ENCODE peak calls at places on chromosomes 6 and 20, in six cellular contexts. One of them, this sample, is unnamed.

GRCh38 chr20:46708172-46708860 is 1.1 kb upstream of the SLC2A10 start:
- DNase-seq in H1: no peak
- DNase-seq in GM12891: no peak
- DNase-seq in HepG2: peak; percentile 82
- DNase-seq in K562: no peak
- DNase-seq in GM12878: no peak
- DNase-seq in this sample: no peak

GRCh38 chr6:41921712-41921998 is 356 bp downstream of the BYSL start:
- DNase-seq in H1: no peak
- DNase-seq in K562: no peak
- DNase-seq in GM12878: no peak
- DNase-seq in GM12891: no peak
- DNase-seq in HepG2: no peak
- DNase-seq in this sample: no peak

GRCh38 chr20:63004607-63005211 is 2.1 kb downstream of the BHLHE23 start:
- DNase-seq in H1: no peak
- DNase-seq in K562: no peak
- DNase-seq in GM12878: no peak
- DNase-seq in HepG2: no peak
- DNase-seq in GM12891: no peak
- DNase-seq in this sample: no peak

GRCh38 chr6:47722178-47722577 is 23.8 kb downstream of the ADGRF4 start:
- DNase-seq in HepG2: no peak
- DNase-seq in H1: no peak
- DNase-seq in GM12891: no peak
- DNase-seq in K562: no peak
- DNase-seq in GM12878: peak; percentile 55
- DNase-seq in this sample: no peak

GRCh38 chr20:17634666-17635319 is 47.2 kb downstream of the RRBP1 start:
- DNase-seq in H1: no peak
- DNase-seq in GM12878: no peak
- DNase-seq in GM12891: no peak
- DNase-seq in HepG2: no peak
- DNase-seq in K562: no peak
- DNase-seq in this sample: no peak

GRCh38 chr20:60516442-60516841 is 558.2 kb downstream of the CDH26 start:
- DNase-seq in GM12891: no peak
- DNase-seq in HepG2: no peak
- DNase-seq in H1: no peak
- DNase-seq in K562: no peak
- DNase-seq in GM12878: no peak
- DNase-seq in this sample: no peak

GRCh38 chr6:138287144-138287955 is 69.1 kb upstream of the PBOV1 start:
- DNase-seq in HepG2: peak; percentile 58
- DNase-seq in K562: peak; percentile 60
- DNase-seq in GM12878: no peak
- DNase-seq in GM12891: peak; percentile 41
- DNase-seq in H1: no peak
- DNase-seq in this sample: no peak

GRCh38 chr20:44780226-44780625 is 30.1 kb downstream of the RIMS4 start:
- DNase-seq in GM12878: no peak
- DNase-seq in K562: peak; percentile 57
- DNase-seq in GM12891: no peak
- DNase-seq in H1: no peak
- DNase-seq in HepG2: peak; percentile 55
- DNase-seq in this sample: no peak

GRCh38 chr6:148700713-148701392 is 46.0 kb upstream of the UST start:
- DNase-seq in K562: no peak
- DNase-seq in GM12878: no peak
- DNase-seq in GM12891: no peak
- DNase-seq in HepG2: no peak
- DNase-seq in H1: no peak
- DNase-seq in this sample: peak; percentile 26

GRCh38 chr6:53679446-53679933 is 13.9 kb upstream of the KLHL31 start:
- DNase-seq in GM12891: no peak
- DNase-seq in K562: peak; percentile 27
- DNase-seq in HepG2: peak; percentile 62
- DNase-seq in GM12878: no peak
- DNase-seq in H1: no peak
- DNase-seq in this sample: no peak

GRCh38 chr6:104642871-104643270 is 216.8 kb downstream of the HACE1 start:
- DNase-seq in HepG2: no peak
- DNase-seq in H1: no peak
- DNase-seq in GM12891: no peak
- DNase-seq in GM12878: no peak
- DNase-seq in K562: no peak
- DNase-seq in this sample: no peak

GRCh38 chr6:134602123-134602522 is 284.2 kb upstream of the SGK1 start:
- DNase-seq in HepG2: no peak
- DNase-seq in GM12891: no peak
- DNase-seq in H1: no peak
- DNase-seq in GM12878: no peak
- DNase-seq in K562: no peak
- DNase-seq in this sample: no peak

GRCh38 chr6:38012573-38012972 is 193.0 kb downstream of the ZFAND3 start:
- DNase-seq in GM12891: peak; percentile 11
- DNase-seq in H1: peak; percentile 10
- DNase-seq in HepG2: peak; percentile 57
- DNase-seq in K562: peak; percentile 42
- DNase-seq in GM12878: no peak
- DNase-seq in this sample: peak; percentile 24

GRCh38 chr6:40558102-40558501 is 29.1 kb downstream of the LRFN2 start:
- DNase-seq in HepG2: no peak
- DNase-seq in K562: no peak
- DNase-seq in H1: no peak
- DNase-seq in GM12891: no peak
- DNase-seq in GM12878: no peak
- DNase-seq in this sample: no peak

GRCh38 chr6:125046107-125046925 is 84.1 kb downstream of the RNF217 start:
- DNase-seq in HepG2: no peak
- DNase-seq in H1: no peak
- DNase-seq in GM12878: no peak
- DNase-seq in K562: peak; percentile 16
- DNase-seq in GM12891: no peak
- DNase-seq in this sample: no peak

GRCh38 chr6:1620504-1621327 is 11.0 kb downstream of the FOXC1 start:
- DNase-seq in K562: no peak
- DNase-seq in H1: no peak
- DNase-seq in GM12878: no peak
- DNase-seq in HepG2: no peak
- DNase-seq in GM12891: no peak
- DNase-seq in this sample: no peak

GRCh38 chr20:63319164-63320040 is 26.4 kb downstream of the COL20A1 start:
- DNase-seq in H1: no peak
- DNase-seq in HepG2: no peak
- DNase-seq in K562: no peak
- DNase-seq in GM12891: no peak
- DNase-seq in GM12878: no peak
- DNase-seq in this sample: no peak

GRCh38 chr6:82877213-82878195 is 188.1 kb downstream of the UBE3D start:
- DNase-seq in GM12878: no peak
- DNase-seq in HepG2: no peak
- DNase-seq in K562: no peak
- DNase-seq in GM12891: no peak
- DNase-seq in H1: no peak
- DNase-seq in this sample: no peak

GRCh38 chr6:3294921-3295871 is 36.4 kb downstream of the PSMG4 start:
- DNase-seq in HepG2: peak; percentile 25
- DNase-seq in H1: no peak
- DNase-seq in GM12891: no peak
- DNase-seq in K562: no peak
- DNase-seq in GM12878: no peak
- DNase-seq in this sample: no peak

GRCh38 chr6:41732601-41733348 is 2.6 kb downstream of the TFEB start:
- DNase-seq in H1: no peak
- DNase-seq in GM12891: peak; percentile 65
- DNase-seq in GM12878: peak; percentile 62
- DNase-seq in HepG2: no peak
- DNase-seq in K562: no peak
- DNase-seq in this sample: peak; percentile 76

GRCh38 chr6:28764014-28764723 is 159.6 kb downstream of the TRIM27 start:
- DNase-seq in H1: no peak
- DNase-seq in K562: peak; percentile 33
- DNase-seq in GM12878: no peak
- DNase-seq in HepG2: no peak
- DNase-seq in GM12891: no peak
- DNase-seq in this sample: no peak

DNA sequence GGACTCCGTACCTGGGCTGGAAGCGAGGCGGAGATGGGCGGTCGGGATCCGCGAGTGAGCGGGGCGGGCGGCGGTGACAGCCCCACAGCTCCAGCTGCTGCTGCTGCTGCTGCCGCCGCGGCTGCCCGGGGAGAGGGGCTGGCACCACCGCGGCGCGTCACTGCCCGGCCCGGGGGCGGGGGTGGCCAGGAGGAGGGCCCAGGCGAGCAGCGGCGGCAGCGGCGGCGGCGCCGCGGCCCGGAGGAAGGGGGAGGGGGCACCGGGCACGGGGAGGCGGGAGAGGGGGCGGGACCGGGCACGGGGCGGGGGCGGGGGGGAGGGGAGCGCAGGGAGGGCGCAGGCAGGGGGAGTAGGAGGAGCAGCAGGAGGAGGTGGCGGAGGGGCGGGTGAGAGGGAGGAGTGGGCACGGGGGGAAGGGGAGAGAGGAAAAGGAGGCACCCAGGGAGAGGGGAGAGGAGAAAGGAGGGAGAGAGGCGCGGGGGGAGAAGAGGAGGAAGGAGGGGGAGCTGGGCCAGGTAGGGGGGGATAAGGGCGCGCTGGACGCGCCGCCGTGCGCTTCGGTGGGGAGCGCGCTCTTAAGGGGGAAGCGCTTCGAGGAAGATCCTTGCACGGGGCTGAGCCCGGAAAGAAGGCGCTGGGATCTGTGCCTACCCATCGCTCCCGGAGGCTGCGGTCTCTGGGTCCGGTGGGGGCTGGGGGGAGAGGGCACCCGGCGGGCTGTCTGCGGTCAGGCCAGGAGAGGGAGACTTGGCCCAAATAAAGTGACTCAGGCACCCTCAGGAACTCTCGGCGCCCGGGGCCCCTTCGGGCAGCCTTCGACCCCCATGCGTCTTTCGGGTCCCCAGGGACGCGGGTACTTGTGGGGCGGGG is 101.5 kb downstream of the NOL4L start:
- DNase-seq in H1: no peak
- DNase-seq in K562: no peak
- DNase-seq in GM12878: no peak
- DNase-seq in HepG2: peak; percentile 72
- DNase-seq in GM12891: peak; percentile 55
- DNase-seq in this sample: peak; percentile 44
- TF ChIP-seq POLR2A in H1: no peak
- TF ChIP-seq POLR2A in K562: no peak
- TF ChIP-seq POLR2A in GM12878: no peak
- TF ChIP-seq POLR2A in HepG2: peak; percentile 38
- TF ChIP-seq POLR2A in GM12891: no peak
- TF ChIP-seq POLR2A in this sample: no peak

GRCh38 chr6:35049346-35049745 is 91.8 kb downstream of the TCP11 start:
- DNase-seq in GM12878: no peak
- DNase-seq in K562: no peak
- DNase-seq in HepG2: no peak
- DNase-seq in H1: no peak
- DNase-seq in GM12891: no peak
- DNase-seq in this sample: no peak

GRCh38 chr6:35050291-35050987 is 90.7 kb downstream of the TCP11 start:
- DNase-seq in H1: no peak
- DNase-seq in K562: no peak
- DNase-seq in GM12891: no peak
- DNase-seq in HepG2: no peak
- DNase-seq in GM12878: no peak
- DNase-seq in this sample: no peak

GRCh38 chr6:35048631-35049083 is 92.5 kb downstream of the TCP11 start:
- DNase-seq in HepG2: no peak
- DNase-seq in GM12878: no peak
- DNase-seq in GM12891: no peak
- DNase-seq in H1: no peak
- DNase-seq in K562: no peak
- DNase-seq in this sample: no peak

GRCh38 chr6:35050988-35051330 is 90.2 kb downstream of the TCP11 start:
- DNase-seq in GM12878: no peak
- DNase-seq in HepG2: no peak
- DNase-seq in GM12891: no peak
- DNase-seq in K562: no peak
- DNase-seq in H1: no peak
- DNase-seq in this sample: no peak

DNA sequence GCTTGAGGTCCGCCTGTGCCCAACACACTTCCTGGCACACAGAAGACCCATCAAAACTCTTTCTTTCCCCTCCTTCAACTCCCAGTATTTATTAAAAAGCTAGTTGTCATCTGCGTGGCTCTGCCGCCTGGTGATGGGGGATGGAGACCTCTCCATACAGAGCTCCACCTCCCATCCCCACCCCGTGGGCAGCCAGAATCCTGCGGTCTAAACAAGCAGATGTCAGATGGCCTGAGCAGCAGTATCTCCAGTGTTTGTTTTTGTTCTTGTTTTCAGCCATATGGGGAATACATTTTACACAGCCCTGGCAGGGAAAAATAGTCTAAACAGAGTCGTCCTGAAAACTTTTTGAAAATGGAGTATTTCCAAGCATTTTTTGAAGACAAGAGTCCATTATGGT is 91.3 kb downstream of the TCP11 start:
- DNase-seq in HepG2: no peak
- DNase-seq in GM12878: no peak
- DNase-seq in H1: no peak
- DNase-seq in GM12891: no peak
- DNase-seq in K562: peak; percentile 36
- DNase-seq in this sample: no peak
- TF ChIP-seq TAF1 in HepG2: no peak
- TF ChIP-seq TAF1 in GM12878: no peak
- TF ChIP-seq TAF1 in H1: no peak
- TF ChIP-seq TAF1 in GM12891: no peak
- TF ChIP-seq TAF1 in K562: no peak
- TF ChIP-seq TAF1 in this sample: no peak

GRCh38 chr6:12483712-12484111 is 193.6 kb downstream of the EDN1 start:
- DNase-seq in GM12891: no peak
- DNase-seq in K562: no peak
- DNase-seq in HepG2: no peak
- DNase-seq in GM12878: peak; percentile 64
- DNase-seq in H1: no peak
- DNase-seq in this sample: no peak
- TF ChIP-seq POLR2A in GM12891: no peak
- TF ChIP-seq POLR2A in K562: no peak
- TF ChIP-seq POLR2A in HepG2: no peak
- TF ChIP-seq POLR2A in GM12878: no peak
- TF ChIP-seq POLR2A in H1: no peak
- TF ChIP-seq POLR2A in this sample: no peak

GRCh38 chr6:151215999-151216398 is 23.8 kb upstream of the AKAP12 start:
- DNase-seq in GM12878: no peak
- DNase-seq in GM12891: no peak
- DNase-seq in H1: no peak
- DNase-seq in HepG2: no peak
- DNase-seq in K562: no peak
- DNase-seq in this sample: no peak

GRCh38 chr6:151213352-151213751 is 26.4 kb upstream of the AKAP12 start:
- DNase-seq in GM12878: no peak
- DNase-seq in GM12891: no peak
- DNase-seq in K562: no peak
- DNase-seq in HepG2: no peak
- DNase-seq in H1: no peak
- DNase-seq in this sample: no peak

GRCh38 chr6:151205971-151206600 is 33.7 kb upstream of the AKAP12 start:
- DNase-seq in K562: no peak
- DNase-seq in GM12891: no peak
- DNase-seq in GM12878: no peak
- DNase-seq in HepG2: peak; percentile 71
- DNase-seq in H1: no peak
- DNase-seq in this sample: no peak

GRCh38 chr6:151209071-151209831 is 30.5 kb upstream of the AKAP12 start:
- DNase-seq in GM12878: no peak
- DNase-seq in GM12891: no peak
- DNase-seq in K562: no peak
- DNase-seq in H1: no peak
- DNase-seq in HepG2: peak; percentile 24
- DNase-seq in this sample: no peak

GRCh38 chr6:151211075-151211474 is 28.7 kb upstream of the AKAP12 start:
- DNase-seq in GM12891: no peak
- DNase-seq in K562: no peak
- DNase-seq in GM12878: no peak
- DNase-seq in H1: no peak
- DNase-seq in HepG2: no peak
- DNase-seq in this sample: no peak
- TF ChIP-seq TAF1 in GM12891: no peak
- TF ChIP-seq TAF1 in K562: no peak
- TF ChIP-seq TAF1 in GM12878: no peak
- TF ChIP-seq TAF1 in H1: no peak
- TF ChIP-seq TAF1 in HepG2: no peak
- TF ChIP-seq TAF1 in this sample: no peak